ENCODE peak calls at places on chromosome 10, in five cellular contexts. H, O, W, V and D are unnamed samples.
A peak's percentile ranks its signal among the peaks of the same experiment; 100 is the strongest.

GRCh38 chr10:77156406-77156879 is 481.2 kb downstream of the KCNMA1 start:
- DNase-seq in O (no peak), H (peak; percentile 89), V (no peak), W (peak; percentile 68), D (peak; percentile 77)

GRCh38 chr10:75654777-75655176 is 223.4 kb downstream of the LRMDA start:
- DNase-seq in W (no peak), V (no peak), H (no peak), O (no peak), D (no peak)

GRCh38 chr10:77637474-77637985 is at the start of gene KCNMA1:
- DNase-seq in V (no peak), H (peak; percentile 67), O (peak; percentile 68), W (peak; percentile 49), D (no peak)

GRCh38 chr10:129501652-129502436 is 34.8 kb downstream of the MGMT start:
- DNase-seq in V (no peak), O (no peak), W (no peak), H (no peak), D (no peak)

GRCh38 chr10:12482586-12482985 is 133.2 kb downstream of the CAMK1D start:
- DNase-seq in H (no peak), O (peak; percentile 77), V (peak; percentile 3), W (no peak), D (no peak)

GRCh38 chr10:70834448-70835151 is 18.9 kb downstream of the SGPL1 start:
- DNase-seq in H (no peak), V (no peak), W (no peak), O (no peak), D (no peak)

GRCh38 chr10:132684164-132684891 is 101.6 kb downstream of the NKX6-2 start:
- DNase-seq in V (no peak), H (peak; percentile 84), O (no peak), W (peak; percentile 44), D (peak; percentile 47)

GRCh38 chr10:43316988-43317387 is 50.1 kb upstream of the RASGEF1A start:
- DNase-seq in O (peak; percentile 38), W (no peak), V (no peak), H (no peak), D (no peak)

GRCh38 chr10:113273877-113274829 is 278.7 kb upstream of the HABP2 start:
- DNase-seq in W (peak; percentile 85), V (no peak), H (peak; percentile 1), O (no peak), D (peak; percentile 13)

GRCh38 chr10:55734112-55734511 is 626.9 kb downstream of the ZWINT start:
- DNase-seq in V (no peak), H (no peak), O (no peak), W (no peak), D (no peak)

GRCh38 chr10:5393529-5393928 is 11.1 kb downstream of the TUBAL3 start:
- DNase-seq in W (no peak), V (no peak), H (no peak), O (no peak), D (no peak)

GRCh38 chr10:71281646-71282322 is 37.3 kb upstream of the SLC29A3 start:
- DNase-seq in W (no peak), H (no peak), O (no peak), V (no peak), D (no peak)

GRCh38 chr10:100923580-100923979 is 10.8 kb downstream of the SLF2 start:
- DNase-seq in H (peak; percentile 69), O (no peak), W (no peak), V (no peak), D (peak; percentile 30)

GRCh38 chr10:117094856-117095255 is 43.2 kb downstream of the VAX1 start:
- DNase-seq in V (no peak), H (no peak), O (peak; percentile 62), W (no peak), D (no peak)

GRCh38 chr10:21496285-21497176 is 29.0 kb downstream of the SKIDA1 start:
- DNase-seq in W (peak; percentile 38), H (peak; percentile 65), O (peak; percentile 63), V (no peak), D (no peak)

GRCh38 chr10:34194259-34194658 is 620.8 kb downstream of the PARD3 start:
- DNase-seq in W (peak; percentile 75), H (no peak), V (no peak), O (no peak), D (peak; percentile 71)

GRCh38 chr10:43939939-43940810 is 291.5 kb upstream of the ZNF32 start:
- DNase-seq in V (no peak), H (no peak), W (peak; percentile 60), O (no peak), D (no peak)

GRCh38 chr10:128178319-128178937 is 52.2 kb upstream of the MKI67 start:
- DNase-seq in V (no peak), O (peak; percentile 83), H (peak; percentile 25), W (peak; percentile 14), D (no peak)

GRCh38 chr10:43348511-43349312 is 22.7 kb upstream of the FXYD4 start:
- DNase-seq in O (peak; percentile 91), H (peak; percentile 83), V (peak; percentile 20), W (peak; percentile 74), D (peak; percentile 36)

GRCh38 chr10:32952541-32953276 is 5.3 kb downstream of the ITGB1 start:
- DNase-seq in O (no peak), H (no peak), W (no peak), V (no peak), D (no peak)

GRCh38 chr10:125694874-125695273 is 11.9 kb upstream of the TEX36 start:
- DNase-seq in H (peak; percentile 31), O (no peak), W (peak; percentile 89), V (no peak), D (peak; percentile 95)

GRCh38 chr10:56805022-56805421 is 444.0 kb upstream of the ZWINT start:
- DNase-seq in O (no peak), W (no peak), V (no peak), H (no peak), D (no peak)

GRCh38 chr10:96585726-96586418 is 940 bp downstream of the TM9SF3 start:
- DNase-seq in H (peak; percentile 18), O (peak; percentile 18), W (peak; percentile 13), V (no peak), D (peak; percentile 12)

GRCh38 chr10:131730771-131731497 is 169.9 kb upstream of the PPP2R2D start:
- DNase-seq in V (no peak), W (no peak), H (no peak), O (no peak), D (no peak)

GRCh38 chr10:116278832-116279231 is 5.8 kb upstream of the GFRA1 start:
- DNase-seq in H (no peak), O (no peak), V (no peak), W (peak; percentile 71), D (peak; percentile 32)

GRCh38 chr10:92691591-92692084 is 1.9 kb downstream of the HHEX start:
- DNase-seq in V (no peak), O (peak; percentile 56), W (no peak), H (no peak), D (no peak)

GRCh38 chr10:119620771-119621384 is 24.1 kb upstream of the TIAL1 start:
- DNase-seq in O (peak; percentile 16), H (no peak), W (no peak), V (no peak), D (no peak)

GRCh38 chr10:29443745-29444523 is 155.1 kb downstream of the LYZL1 start:
- DNase-seq in V (peak; percentile 60), H (no peak), O (no peak), W (no peak), D (peak; percentile 20)

GRCh38 chr10:18140957-18141888 is 999 bp downstream of the CACNB2 start:
- DNase-seq in H (peak; percentile 13), V (no peak), O (peak; percentile 57), W (no peak), D (no peak)

GRCh38 chr10:125023269-125023668 is 81.3 kb downstream of the ZRANB1 start:
- DNase-seq in H (no peak), V (no peak), W (no peak), O (no peak), D (no peak)

GRCh38 chr10:100878291-100878910 is 34.4 kb upstream of the SLF2 start:
- DNase-seq in W (peak; percentile 69), O (peak; percentile 89), V (no peak), H (peak; percentile 80), D (peak; percentile 49)

GRCh38 chr10:66629976-66630375 is 295.9 kb upstream of the LRRTM3 start:
- DNase-seq in O (no peak), H (peak; percentile 72), W (no peak), V (no peak), D (peak; percentile 3)

GRCh38 chr10:75723319-75723965 is 292.0 kb downstream of the LRMDA start:
- DNase-seq in O (no peak), W (no peak), H (no peak), V (no peak), D (no peak)

GRCh38 chr10:115947104-115947503 is 325.9 kb downstream of the GFRA1 start:
- DNase-seq in H (peak; percentile 91), W (peak; percentile 88), V (no peak), O (peak; percentile 71), D (peak; percentile 76)

GRCh38 chr10:70695241-70696030 is 23.1 kb downstream of the ADAMTS14 start:
- DNase-seq in V (no peak), H (peak; percentile 78), W (peak; percentile 34), O (no peak), D (peak; percentile 42)